ENCODE peak calls at places on chromosome 9, in five cellular contexts. U is OCI-LY7, V is astrocyte of the cerebellum, N is mucosa of descending colon, H is AG10803. Z is an unnamed sample.

GRCh38 chr9:18890372-18890771 is 142.6 kb downstream of the SAXO1 start:
- DNase-seq in U (no peak), V (no peak), N (no peak), H (peak), Z (no peak)

GRCh38 chr9:76200730-76201129 is 193.5 kb downstream of the RFK start:
- DNase-seq in U (no peak), V (no peak), N (no peak), H (no peak), Z (no peak)

GRCh38 chr9:92385474-92385873 is 18.9 kb downstream of the OGN start:
- DNase-seq in U (no peak), V (no peak), N (no peak), H (no peak), Z (no peak)

GRCh38 chr9:125747765-125748510 is 765 bp downstream of the PBX3 start:
- DNase-seq in U (peak), V (no peak), N (peak), H (peak), Z (peak)

GRCh38 chr9:19663554-19663953 is 125.3 kb downstream of the SLC24A2 start:
- DNase-seq in U (no peak), V (no peak), N (no peak), H (no peak), Z (no peak)

GRCh38 chr9:27165670-27166069 is 56.6 kb downstream of the TEK start:
- DNase-seq in U (no peak), V (no peak), N (no peak), H (no peak), Z (no peak)

GRCh38 chr9:113775714-113776113 is 100.4 kb upstream of the ZNF618 start:
- DNase-seq in U (no peak), V (no peak), N (no peak), H (no peak), Z (no peak)

GRCh38 chr9:591292-591691 is 250.2 kb upstream of the DMRT1 start:
- DNase-seq in U (no peak), V (no peak), N (peak), H (no peak), Z (no peak)

DNA sequence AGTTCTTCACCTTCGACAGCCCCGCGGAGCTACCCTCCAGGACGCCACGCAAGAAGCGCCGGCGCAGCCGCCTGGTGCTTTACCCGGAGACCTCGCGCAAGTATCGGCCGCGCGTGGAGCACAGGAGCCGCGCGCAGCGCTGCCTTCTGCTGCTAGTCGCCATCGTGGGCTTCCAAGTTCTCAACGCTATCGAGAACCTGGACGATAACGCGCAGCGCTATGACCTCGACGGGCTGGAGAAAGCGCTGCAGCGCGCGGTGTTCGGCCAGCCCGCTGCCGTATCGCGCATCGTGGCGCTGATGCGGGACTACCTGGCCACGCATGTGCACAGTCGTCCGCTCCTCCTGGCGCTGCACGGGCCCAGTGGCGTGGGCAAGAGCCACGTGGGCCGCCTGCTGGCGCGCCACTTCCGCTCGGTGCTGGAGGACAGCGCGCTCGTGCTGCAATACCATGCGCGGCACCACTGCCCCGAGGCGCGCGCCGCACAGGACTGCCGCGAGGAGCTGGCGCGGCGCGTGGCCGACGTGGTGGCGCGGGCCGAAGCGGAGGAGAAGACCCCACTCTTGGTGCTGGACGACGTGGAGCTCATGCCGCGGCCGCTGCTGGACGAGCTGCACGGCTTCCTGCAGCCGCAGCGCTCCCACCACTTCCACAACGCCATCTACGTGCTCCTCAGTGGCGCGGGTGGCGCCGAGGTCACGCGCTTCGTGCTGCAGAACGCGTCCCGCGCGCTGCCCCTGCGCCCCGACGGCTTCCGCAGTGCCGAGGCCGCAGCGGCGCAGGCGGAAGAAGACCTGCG is 1.6 kb downstream of the TOR4A start:
- DNase-seq in U (no peak), V (no peak), N (no peak), H (no peak), Z (peak)
- H3K4me3 ChIP-seq in U (no peak), V (peak), N (no peak), H (peak), Z (peak)

GRCh38 chr9:21689851-21690250 is 112.6 kb upstream of the MTAP start:
- DNase-seq in U (no peak), V (no peak), N (no peak), H (no peak), Z (no peak)

GRCh38 chr9:21687351-21687750 is 115.1 kb upstream of the MTAP start:
- DNase-seq in U (no peak), V (no peak), N (no peak), H (no peak), Z (no peak)

GRCh38 chr9:21690561-21690960 is 111.9 kb upstream of the MTAP start:
- DNase-seq in U (no peak), V (no peak), N (no peak), H (peak), Z (no peak)

GRCh38 chr9:21686738-21687137 is 115.7 kb upstream of the MTAP start:
- DNase-seq in U (no peak), V (no peak), N (no peak), H (no peak), Z (no peak)

GRCh38 chr9:21688108-21689102 is 114.0 kb upstream of the MTAP start:
- DNase-seq in U (no peak), V (peak), N (peak), H (peak), Z (no peak)
- H3K4me3 ChIP-seq in U (no peak), V (peak), N (no peak), H (peak), Z (no peak)

GRCh38 chr9:72982161-72982799 is 29.4 kb upstream of the ALDH1A1 start:
- DNase-seq in U (no peak), V (no peak), N (no peak), H (no peak), Z (no peak)

GRCh38 chr9:72981433-72981832 is 28.6 kb upstream of the ALDH1A1 start:
- DNase-seq in U (no peak), V (no peak), N (no peak), H (no peak), Z (no peak)

GRCh38 chr9:72980183-72980582 is 27.3 kb upstream of the ALDH1A1 start:
- DNase-seq in U (no peak), V (no peak), N (no peak), H (no peak), Z (no peak)

GRCh38 chr9:72979405-72980100 is 26.7 kb upstream of the ALDH1A1 start:
- DNase-seq in U (no peak), V (no peak), N (no peak), H (no peak), Z (no peak)

DNA sequence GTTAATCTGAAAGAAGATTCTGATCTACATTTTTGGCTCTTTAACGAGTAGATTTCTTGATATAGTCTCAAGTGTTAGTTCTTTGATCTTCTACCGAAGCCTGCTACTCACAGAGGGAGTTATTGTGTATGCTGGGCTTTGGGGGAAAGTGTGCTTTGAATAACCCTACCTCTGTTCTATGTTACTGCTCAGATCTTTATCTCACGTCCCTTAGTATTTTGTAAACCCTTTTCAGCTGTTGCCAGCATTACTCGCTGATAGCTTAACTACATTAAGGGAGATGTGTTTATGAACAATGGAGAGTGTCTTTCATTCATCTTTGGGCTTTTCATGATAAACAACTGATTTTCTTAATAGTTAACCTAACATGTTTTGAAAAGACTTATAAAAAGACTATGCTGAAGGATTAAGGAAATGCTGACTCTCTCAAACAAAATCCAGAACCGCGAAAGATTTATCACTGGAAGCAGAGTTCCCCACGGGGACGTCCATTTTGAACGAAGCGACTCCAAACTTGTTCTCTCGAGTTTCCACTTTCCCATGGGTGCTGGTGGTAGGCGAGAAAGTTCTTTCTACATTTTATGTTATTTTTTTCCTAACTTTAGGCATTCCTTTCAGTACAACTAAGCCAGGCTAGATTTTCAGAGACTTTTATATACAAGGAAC is 27.9 kb upstream of the ALDH1A1 start:
- DNase-seq in U (no peak), V (no peak), N (no peak), H (no peak), Z (no peak)
- H3K4me3 ChIP-seq in U (no peak), V (no peak), N (no peak), H (no peak), Z (no peak)

GRCh38 chr9:132646726-132647125 is 23.1 kb downstream of the DDX31 start:
- DNase-seq in U (no peak), V (no peak), N (no peak), H (peak), Z (no peak)

GRCh38 chr9:132645711-132646110 is 24.1 kb downstream of the DDX31 start:
- DNase-seq in U (no peak), V (no peak), N (no peak), H (no peak), Z (no peak)

GRCh38 chr9:132647355-132647754 is 22.4 kb downstream of the DDX31 start:
- DNase-seq in U (no peak), V (peak), N (no peak), H (peak), Z (no peak)

GRCh38 chr9:132644251-132644650 is 25.5 kb downstream of the DDX31 start:
- DNase-seq in U (peak), V (no peak), N (no peak), H (no peak), Z (no peak)

GRCh38 chr9:132645306-132645705 is 24.5 kb downstream of the DDX31 start:
- DNase-seq in U (no peak), V (no peak), N (no peak), H (no peak), Z (no peak)
- H3K4me3 ChIP-seq in U (no peak), V (no peak), N (no peak), H (no peak), Z (no peak)

DNA sequence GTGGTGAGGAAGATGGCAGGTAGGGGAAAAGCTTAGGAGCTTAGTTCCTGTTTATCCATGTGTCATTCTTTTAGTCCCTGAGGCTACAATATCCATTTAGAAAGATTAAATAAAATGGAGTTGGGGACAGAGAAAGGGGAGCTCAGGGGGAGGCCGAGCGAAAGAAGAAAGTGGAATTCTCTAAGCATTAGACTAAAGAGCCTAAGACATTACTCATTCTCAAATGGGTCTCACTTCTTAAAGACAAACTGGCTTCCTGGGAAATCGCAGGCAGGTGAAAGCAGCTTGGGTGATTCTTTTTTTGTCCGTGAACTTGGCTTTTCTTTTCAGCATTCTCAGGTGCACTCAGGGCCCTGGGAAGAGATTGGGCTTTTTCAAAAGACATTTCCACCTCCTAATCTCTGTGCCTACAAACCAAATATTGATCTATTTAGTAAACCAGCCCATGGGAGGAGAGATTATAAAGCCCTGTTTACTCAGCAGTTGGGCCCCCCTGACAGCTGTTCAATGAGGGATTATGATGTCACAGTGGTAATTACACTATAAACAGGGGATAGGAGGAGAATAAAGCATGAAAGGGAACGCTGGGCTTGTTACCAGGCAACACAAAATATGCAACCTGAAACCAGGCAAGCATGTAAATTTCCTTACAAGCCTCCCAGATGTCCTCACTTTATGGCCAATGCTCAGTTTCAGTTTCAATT is 584.0 kb downstream of the ACTL7B start:
- DNase-seq in U (no peak), V (peak), N (peak), H (peak), Z (no peak)
- H3K4me3 ChIP-seq in U (no peak), V (peak), N (no peak), H (peak), Z (peak)

DNA sequence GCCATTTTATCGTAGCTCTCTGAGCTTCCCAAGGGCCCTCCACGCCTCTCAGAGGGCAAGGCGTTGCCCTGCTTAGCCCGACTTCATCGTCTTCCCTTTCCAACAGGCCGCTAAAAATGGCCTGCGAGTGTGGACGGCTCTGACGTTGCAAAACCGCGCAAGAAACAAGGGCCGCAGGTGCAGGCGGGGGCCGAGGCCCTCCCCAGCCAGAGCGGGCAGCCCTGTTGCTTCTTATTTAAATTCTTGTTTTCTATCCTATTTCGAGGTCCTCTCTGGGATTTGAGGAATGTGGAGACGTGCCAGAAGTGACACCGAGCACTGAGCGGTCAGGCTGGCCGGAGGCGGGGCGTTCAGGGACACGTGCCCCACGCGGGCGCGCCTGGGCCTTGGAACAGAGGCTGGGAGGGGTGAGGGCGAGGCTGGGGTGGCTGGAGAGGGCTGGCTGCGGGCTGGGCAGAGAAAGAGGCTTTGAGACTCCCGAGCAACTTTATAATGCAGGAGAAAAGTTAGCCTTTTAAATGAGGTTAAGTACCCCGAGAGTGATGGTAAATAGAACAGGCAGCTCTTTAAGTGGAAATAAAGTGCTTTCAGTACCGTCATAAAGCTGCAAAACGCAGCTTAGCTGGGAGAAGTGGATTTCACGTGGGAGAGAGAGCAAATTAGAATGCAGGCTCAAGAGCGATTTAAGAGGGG is 243.6 kb downstream of the AUH start:
- DNase-seq in U (no peak), V (peak), N (peak), H (peak), Z (peak)
- H3K4me3 ChIP-seq in U (no peak), V (no peak), N (no peak), H (peak), Z (peak)

GRCh38 chr9:128916745-128917144 is 4.0 kb upstream of the PHYHD1 start:
- DNase-seq in U (no peak), V (no peak), N (no peak), H (no peak), Z (no peak)

GRCh38 chr9:128918921-128919320 is 1.9 kb upstream of the PHYHD1 start:
- DNase-seq in U (no peak), V (no peak), N (no peak), H (no peak), Z (no peak)

GRCh38 chr9:128913995-128914772 is 6.6 kb upstream of the PHYHD1 start:
- DNase-seq in U (no peak), V (no peak), N (no peak), H (no peak), Z (peak)

GRCh38 chr9:128917151-128917849 is 3.5 kb upstream of the PHYHD1 start:
- DNase-seq in U (no peak), V (peak), N (peak), H (peak), Z (peak)

GRCh38 chr9:128916204-128916603 is 4.6 kb upstream of the PHYHD1 start:
- DNase-seq in U (no peak), V (no peak), N (no peak), H (peak), Z (peak)
- H3K4me3 ChIP-seq in U (no peak), V (no peak), N (no peak), H (no peak), Z (no peak)

GRCh38 chr9:33022755-33023154 is 2.3 kb upstream of the DNAJA1 start:
- DNase-seq in U (no peak), V (no peak), N (no peak), H (no peak), Z (no peak)
- H3K4me3 ChIP-seq in U (no peak), V (no peak), N (no peak), H (no peak), Z (no peak)

GRCh38 chr9:29906065-29906464 is 2332.8 kb upstream of the C9orf72 start:
- DNase-seq in U (no peak), V (no peak), N (no peak), H (no peak), Z (no peak)
- H3K4me3 ChIP-seq in U (no peak), V (no peak), N (no peak), H (no peak), Z (no peak)

GRCh38 chr9:99867968-99868367 is 38.5 kb upstream of the STX17 start:
- DNase-seq in U (no peak), V (no peak), N (no peak), H (no peak), Z (no peak)

GRCh38 chr9:99866398-99866797 is 40.1 kb upstream of the STX17 start:
- DNase-seq in U (no peak), V (no peak), N (no peak), H (no peak), Z (no peak)

GRCh38 chr9:99870126-99870525 is 36.3 kb upstream of the STX17 start:
- DNase-seq in U (no peak), V (no peak), N (no peak), H (peak), Z (no peak)

GRCh38 chr9:99868845-99869244 is 37.6 kb upstream of the STX17 start:
- DNase-seq in U (no peak), V (no peak), N (no peak), H (no peak), Z (no peak)

GRCh38 chr9:99867536-99867935 is 38.9 kb upstream of the STX17 start:
- DNase-seq in U (no peak), V (no peak), N (no peak), H (peak), Z (no peak)
- H3K4me3 ChIP-seq in U (no peak), V (no peak), N (no peak), H (no peak), Z (no peak)

Z was measured in left lung.